ENCODE peak calls at places on chromosomes 1 and 21, in four cellular contexts. N is K562, K is HepG2, F is GM12878. L is an unnamed sample.

GRCh38 chr1:81834921-81835698 is 34.4 kb downstream of the ADGRL2 start:
- DNase-seq in N (no peak), K (no peak), F (no peak), L (no peak)

GRCh38 chr21:44539991-44540666 is at the start of gene KRTAP10-1:
- DNase-seq in N (no peak), K (no peak), F (no peak), L (no peak)

GRCh38 chr1:56824956-56825355 is 5.8 kb upstream of the FYB2 start:
- DNase-seq in N (no peak), K (no peak), F (no peak), L (no peak)

GRCh38 chr1:125080077-125080476 is 3895.3 kb downstream of the SRGAP2C start:
- DNase-seq in N (no peak), K (no peak), F (no peak), L (no peak)

GRCh38 chr21:20639026-20639425 is 359.2 kb upstream of the NCAM2 start:
- DNase-seq in N (no peak), K (no peak), F (no peak), L (no peak)

GRCh38 chr21:45283019-45283610 is 4.6 kb downstream of the POFUT2 start:
- DNase-seq in N (no peak), K (no peak), F (no peak), L (peak)

GRCh38 chr1:240883490-240883889 is 271.5 kb upstream of the GREM2 start:
- DNase-seq in N (no peak), K (no peak), F (no peak), L (no peak)

GRCh38 chr1:227849251-227849650 is 33.8 kb downstream of the PRSS38 start:
- DNase-seq in N (no peak), K (no peak), F (no peak), L (no peak)

GRCh38 chr1:159920202-159920601 is 5.1 kb downstream of the TAGLN2 start:
- DNase-seq in N (no peak), K (no peak), F (no peak), L (no peak)

GRCh38 chr1:160807242-160807641 is 11.3 kb downstream of the LY9 start:
- DNase-seq in N (no peak), K (no peak), F (no peak), L (no peak)

GRCh38 chr1:165539306-165539705 is 4.5 kb upstream of the LRRC52 start:
- DNase-seq in N (no peak), K (peak), F (no peak), L (no peak)

GRCh38 chr1:162343472-162343871 is 33.2 kb downstream of the SPATA46 start:
- DNase-seq in N (no peak), K (no peak), F (no peak), L (no peak)

GRCh38 chr1:162305969-162306368 is 70.7 kb downstream of the SPATA46 start:
- DNase-seq in N (no peak), K (peak), F (no peak), L (no peak)

GRCh38 chr1:56095924-56096655 is 483.3 kb downstream of the PLPP3 start:
- DNase-seq in N (no peak), K (no peak), F (no peak), L (no peak)

GRCh38 chr1:54973205-54973921 is 7.1 kb upstream of the TMEM61 start:
- DNase-seq in N (no peak), K (peak), F (no peak), L (no peak)

GRCh38 chr1:248373761-248374160 is 1.8 kb upstream of the OR2T6 start:
- DNase-seq in N (no peak), K (no peak), F (no peak), L (no peak)

GRCh38 chr1:40625476-40626382 is 39.8 kb downstream of the RIMS3 start:
- DNase-seq in N (no peak), K (no peak), F (no peak), L (no peak)

GRCh38 chr1:16451868-16452528 is 11.5 kb downstream of the NECAP2 start:
- DNase-seq in N (no peak), K (no peak), F (no peak), L (no peak)

GRCh38 chr1:2052756-2053155 is 2.5 kb downstream of the PRKCZ start:
- DNase-seq in N (no peak), K (no peak), F (no peak), L (no peak)

GRCh38 chr1:84272401-84272800 is 29.1 kb upstream of the SAMD13 start:
- DNase-seq in N (no peak), K (no peak), F (no peak), L (peak)

GRCh38 chr1:28287315-28287714 is 28.0 kb downstream of the SESN2 start:
- DNase-seq in N (no peak), K (no peak), F (no peak), L (no peak)

GRCh38 chr1:217718873-217719272 is 87.7 kb downstream of the SPATA17 start:
- DNase-seq in N (no peak), K (no peak), F (no peak), L (no peak)

GRCh38 chr1:195584870-195585624 is 1023.2 kb downstream of the KCNT2 start:
- DNase-seq in N (peak), K (no peak), F (no peak), L (peak)

GRCh38 chr1:210940081-210940617 is 193.8 kb downstream of the KCNH1 start:
- DNase-seq in N (no peak), K (no peak), F (no peak), L (no peak)

GRCh38 chr1:93699676-93700168 is 18.1 kb upstream of the BCAR3 start:
- DNase-seq in N (no peak), K (no peak), F (no peak), L (no peak)

GRCh38 chr1:46528297-46528955 is 23.0 kb downstream of the KNCN start:
- DNase-seq in N (peak), K (no peak), F (no peak), L (no peak)

GRCh38 chr1:46526013-46526688 is 25.3 kb downstream of the KNCN start:
- DNase-seq in N (no peak), K (no peak), F (no peak), L (no peak)

GRCh38 chr1:46529031-46529630 is 22.3 kb downstream of the KNCN start:
- DNase-seq in N (no peak), K (no peak), F (no peak), L (no peak)

GRCh38 chr1:46526689-46527291 is 24.7 kb downstream of the KNCN start:
- DNase-seq in N (peak), K (peak), F (no peak), L (peak)

GRCh38 chr1:46527474-46528296 is 23.8 kb downstream of the KNCN start:
- DNase-seq in N (peak), K (peak), F (no peak), L (peak)
- TF ChIP-seq ATF3 in N (no peak), K (no peak), F (no peak), L (no peak)

GRCh38 chr1:78267513-78268218 is 221.9 kb downstream of the GIPC2 start:
- DNase-seq in N (no peak), K (no peak), F (no peak), L (no peak)
- TF ChIP-seq ETV6 in N (no peak), K (no peak), F (no peak), L (no peak)

GRCh38 chr21:35779167-35779566 is 281.2 kb downstream of the SETD4 start:
- DNase-seq in N (no peak), K (no peak), F (no peak), L (no peak)
- TF ChIP-seq ATF3 in N (no peak), K (no peak), F (no peak), L (no peak)

DNA sequence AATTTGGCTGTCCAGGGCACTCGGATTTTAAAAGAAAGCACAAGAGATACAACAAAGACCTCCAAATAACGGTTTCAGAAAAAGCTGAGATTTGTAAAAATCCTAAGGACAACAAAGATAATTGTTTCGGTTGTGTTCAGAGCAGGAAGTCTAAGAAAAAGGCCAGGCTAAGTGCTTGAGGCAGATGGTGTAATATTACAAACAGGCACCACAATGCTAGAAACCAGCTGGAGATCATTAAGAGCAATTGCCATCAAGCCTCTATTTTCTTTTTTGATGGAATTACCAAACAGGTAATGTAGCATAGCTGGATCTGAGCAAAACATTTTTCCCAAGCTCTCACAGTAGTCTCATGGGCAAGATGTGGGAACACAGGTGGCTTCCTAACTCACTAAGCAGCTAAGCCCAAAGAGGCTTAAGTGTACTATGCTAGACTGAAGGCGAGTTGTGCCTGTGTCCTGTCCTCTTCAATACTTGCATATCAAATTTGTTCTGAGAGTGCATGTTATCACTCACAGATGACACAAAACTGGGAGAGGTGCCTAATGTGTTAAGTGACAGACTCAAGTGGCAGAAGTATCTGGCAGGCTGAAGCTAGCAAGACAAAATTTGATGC is 161.6 kb downstream of the GLUL start:
- DNase-seq in N (no peak), K (no peak), F (no peak), L (no peak)
- TF ChIP-seq ETV6 in N (no peak), K (no peak), F (no peak), L (no peak)

L was measured in WTC11.